ENCODE peak calls at places on chromosomes 1 and 21, in seven cellular contexts. A, V, N, E, H, Y and M are unnamed samples.
A peak's percentile ranks its signal among the peaks of the same experiment; 100 is the strongest.

GRCh38 chr1:212237651-212238050 is 47.6 kb upstream of the PPP2R5A start:
- DNase-seq in A (no peak), V (no peak), N (no peak), E (peak; percentile 82), H (no peak), Y (no peak), M (no peak)

GRCh38 chr1:204307334-204307883 is 52.3 kb downstream of the PLEKHA6 start:
- DNase-seq in A (no peak), V (peak; percentile 81), N (no peak), E (peak; percentile 30), H (no peak), Y (no peak), M (peak; percentile 76)

GRCh38 chr1:180503274-180503862 is 991 bp upstream of the ACBD6 start:
- DNase-seq in A (no peak), V (no peak), N (no peak), E (peak; percentile 24), H (no peak), Y (peak; percentile 74), M (peak; percentile 23)

GRCh38 chr1:154657547-154657946 is 49.6 kb upstream of the ADAR start:
- DNase-seq in A (no peak), V (no peak), N (no peak), E (no peak), H (no peak), Y (no peak), M (peak; percentile 1)

GRCh38 chr1:65830306-65830705 is 37.6 kb downstream of the PDE4B start:
- DNase-seq in A (no peak), V (no peak), N (no peak), E (no peak), H (no peak), Y (no peak), M (peak; percentile 21)

GRCh38 chr1:208058212-208059155 is 147.6 kb upstream of the CD34 start:
- DNase-seq in A (no peak), V (no peak), N (no peak), E (no peak), H (no peak), Y (no peak), M (no peak)

GRCh38 chr1:169484683-169485426 is 889 bp downstream of the SLC19A2 start:
- DNase-seq in A (no peak), V (peak; percentile 89), N (no peak), E (peak; percentile 68), H (peak; percentile 40), Y (peak; percentile 66), M (peak; percentile 48)

GRCh38 chr21:36656138-36656537 is 42.8 kb upstream of the SIM2 start:
- DNase-seq in A (no peak), V (no peak), N (no peak), E (peak; percentile 96), H (no peak), Y (no peak), M (no peak)

GRCh38 chr1:166090244-166090643 is 76.6 kb downstream of the FAM78B start:
- DNase-seq in A (no peak), V (no peak), N (no peak), E (no peak), H (no peak), Y (no peak), M (no peak)

GRCh38 chr21:33089439-33089838 is 19.5 kb downstream of the OLIG1 start:
- DNase-seq in A (no peak), V (no peak), N (no peak), E (no peak), H (no peak), Y (no peak), M (no peak)

GRCh38 chr1:222777463-222777862 is 37.4 kb upstream of the DISP1 start:
- DNase-seq in A (no peak), V (no peak), N (no peak), E (peak; percentile 93), H (no peak), Y (no peak), M (peak; percentile 57)

GRCh38 chr1:76381450-76382108 is 307.0 kb downstream of the ST6GALNAC3 start:
- DNase-seq in A (no peak), V (no peak), N (no peak), E (no peak), H (no peak), Y (no peak), M (no peak)

GRCh38 chr1:98870959-98871903 is 133.4 kb downstream of the PLPPR5 start:
- DNase-seq in A (no peak), V (no peak), N (no peak), E (no peak), H (no peak), Y (peak; percentile 3), M (no peak)

GRCh38 chr1:162283657-162284056 is 93.0 kb downstream of the SPATA46 start:
- DNase-seq in A (no peak), V (no peak), N (no peak), E (no peak), H (no peak), Y (peak; percentile 47), M (no peak)

GRCh38 chr1:150053911-150054310 is 13.7 kb upstream of the VPS45 start:
- DNase-seq in A (no peak), V (no peak), N (no peak), E (no peak), H (no peak), Y (no peak), M (no peak)

GRCh38 chr1:154714070-154714623 is 106.2 kb upstream of the ADAR start:
- DNase-seq in A (no peak), V (no peak), N (no peak), E (no peak), H (no peak), Y (no peak), M (no peak)

GRCh38 chr1:236020359-236021000 is 44.4 kb downstream of the NID1 start:
- DNase-seq in A (no peak), V (peak; percentile 84), N (no peak), E (no peak), H (no peak), Y (no peak), M (no peak)

GRCh38 chr1:222845763-222846162 is 30.9 kb downstream of the DISP1 start:
- DNase-seq in A (no peak), V (no peak), N (no peak), E (no peak), H (no peak), Y (no peak), M (no peak)

GRCh38 chr1:179043266-179043665 is 17.6 kb downstream of the FAM20B start:
- DNase-seq in A (no peak), V (no peak), N (no peak), E (no peak), H (no peak), Y (no peak), M (peak; percentile 49)

GRCh38 chr21:39556176-39556575 is 56.6 kb upstream of the B3GALT5 start:
- DNase-seq in A (no peak), V (no peak), N (no peak), E (no peak), H (no peak), Y (no peak), M (no peak)

GRCh38 chr1:38500352-38500751 is 359.2 kb downstream of the RRAGC start:
- DNase-seq in A (no peak), V (no peak), N (no peak), E (peak; percentile 8), H (no peak), Y (no peak), M (no peak)

GRCh38 chr1:147719711-147720225 is 40.6 kb downstream of the GJA5 start:
- DNase-seq in A (no peak), V (no peak), N (no peak), E (no peak), H (no peak), Y (no peak), M (no peak)

GRCh38 chr1:89908993-89909436 is 85.9 kb upstream of the ZNF326 start:
- DNase-seq in A (no peak), V (no peak), N (no peak), E (peak; percentile 92), H (no peak), Y (no peak), M (peak; percentile 55)

GRCh38 chr1:192378878-192379277 is 62.1 kb downstream of the RGS21 start:
- DNase-seq in A (no peak), V (no peak), N (no peak), E (no peak), H (no peak), Y (no peak), M (no peak)

GRCh38 chr1:98325646-98326441 is 335.7 kb upstream of the SNX7 start:
- DNase-seq in A (no peak), V (peak; percentile 76), N (no peak), E (peak; percentile 96), H (no peak), Y (peak; percentile 91), M (peak; percentile 96)

GRCh38 chr21:29938968-29939858 is 583 bp downstream of the GRIK1 start:
- DNase-seq in A (peak; percentile 22), V (peak; percentile 59), N (no peak), E (peak; percentile 5), H (no peak), Y (no peak), M (no peak)

GRCh38 chr1:65176571-65176970 is 28.6 kb downstream of the AK4 start:
- DNase-seq in A (no peak), V (no peak), N (no peak), E (no peak), H (no peak), Y (no peak), M (no peak)

GRCh38 chr1:8858888-8859706 is 19.4 kb downstream of the ENO1 start:
- DNase-seq in A (no peak), V (no peak), N (no peak), E (peak; percentile 62), H (peak; percentile 50), Y (peak; percentile 83), M (peak; percentile 71)

GRCh38 chr1:906532-907420 is 16.9 kb upstream of the SAMD11 start:
- DNase-seq in A (peak; percentile 18), V (peak; percentile 71), N (peak; percentile 46), E (peak; percentile 69), H (no peak), Y (no peak), M (peak; percentile 49)

GRCh38 chr1:58874757-58875755 is 91.2 kb upstream of the JUN start:
- DNase-seq in A (peak; percentile 41), V (peak; percentile 69), N (no peak), E (no peak), H (no peak), Y (peak; percentile 78), M (no peak)

GRCh38 chr1:83554174-83554573 is 444.8 kb downstream of the TTLL7 start:
- DNase-seq in A (no peak), V (peak; percentile 62), N (no peak), E (no peak), H (no peak), Y (no peak), M (no peak)

GRCh38 chr1:87683557-87683956 is 354.9 kb downstream of the LMO4 start:
- DNase-seq in A (no peak), V (no peak), N (no peak), E (no peak), H (no peak), Y (peak; percentile 2), M (peak; percentile 43)

GRCh38 chr1:100323428-100324106 is 28.7 kb upstream of the CDC14A start:
- DNase-seq in A (no peak), V (no peak), N (no peak), E (no peak), H (no peak), Y (no peak), M (no peak)

GRCh38 chr1:61320575-61320974 is 238.2 kb downstream of the NFIA start:
- DNase-seq in A (no peak), V (no peak), N (no peak), E (no peak), H (no peak), Y (no peak), M (no peak)

GRCh38 chr21:45572783-45573451 is 30.7 kb upstream of the SLC19A1 start:
- DNase-seq in A (no peak), V (peak; percentile 51), N (no peak), E (no peak), H (no peak), Y (peak; percentile 36), M (no peak)

GRCh38 chr1:158028956-158029355 is 35.5 kb downstream of the KIRREL1 start:
- DNase-seq in A (no peak), V (no peak), N (no peak), E (peak; percentile 88), H (no peak), Y (no peak), M (no peak)

GRCh38 chr1:22572778-22573177 is 9.5 kb downstream of the EPHA8 start:
- DNase-seq in A (no peak), V (no peak), N (no peak), E (no peak), H (no peak), Y (no peak), M (no peak)

GRCh38 chr1:10529096-10529495 is 54.3 kb downstream of the PEX14 start:
- DNase-seq in A (no peak), V (no peak), N (no peak), E (no peak), H (no peak), Y (no peak), M (no peak)